ENCODE peak calls at places on chromosomes 11 and 22, in six cellular contexts. G, N, Y, P, L and Q are unnamed samples. For H3K4me1, the result is how much of the 10 kb centered on the place peaks cover.

GRCh38 chr11:86806903-86807302 is 6.6 kb downstream of the PRSS23 start:
- DNase-seq in N (no peak), G (no peak), L (no peak), P (no peak), Y (no peak), Q (no peak)

GRCh38 chr22:36977401-36977861 is 41.8 kb downstream of the TST start:
- DNase-seq in N (peak), P (peak), Y (peak), G (peak), L (peak), Q (peak)

GRCh38 chr11:104198576-104198975 is 34.6 kb upstream of the PDGFD start:
- DNase-seq in G (no peak), L (no peak), P (no peak), Y (no peak), N (no peak), Q (peak)

GRCh38 chr11:45921561-45922424 is 663 bp upstream of the LARGE2 start:
- DNase-seq in Y (no peak), N (peak), P (peak), L (no peak), G (no peak), Q (no peak)

GRCh38 chr11:1335811-1336761 is 26.7 kb upstream of the TOLLIP start:
- DNase-seq in L (no peak), Y (peak), G (peak), N (peak), P (peak), Q (peak)

GRCh38 chr11:36409152-36409713 is 100.8 kb downstream of the TRAF6 start:
- DNase-seq in G (peak), P (no peak), N (no peak), Y (no peak), L (no peak), Q (no peak)

GRCh38 chr11:35289821-35290220 is 129.5 kb downstream of the SLC1A2 start:
- DNase-seq in P (no peak), N (no peak), L (no peak), Y (no peak), G (peak), Q (peak)

GRCh38 chr11:6357222-6357621 is 33.1 kb upstream of the SMPD1 start:
- DNase-seq in G (peak), L (no peak), Y (peak), N (peak), P (no peak), Q (peak)

GRCh38 chr11:45606514-45607024 is 58.9 kb downstream of the CHST1 start:
- DNase-seq in Y (no peak), L (no peak), N (no peak), G (no peak), P (no peak), Q (no peak)

GRCh38 chr11:121152764-121153163 is 51.7 kb downstream of the TECTA start:
- DNase-seq in G (no peak), L (no peak), N (no peak), Y (no peak), P (no peak), Q (no peak)

DNA sequence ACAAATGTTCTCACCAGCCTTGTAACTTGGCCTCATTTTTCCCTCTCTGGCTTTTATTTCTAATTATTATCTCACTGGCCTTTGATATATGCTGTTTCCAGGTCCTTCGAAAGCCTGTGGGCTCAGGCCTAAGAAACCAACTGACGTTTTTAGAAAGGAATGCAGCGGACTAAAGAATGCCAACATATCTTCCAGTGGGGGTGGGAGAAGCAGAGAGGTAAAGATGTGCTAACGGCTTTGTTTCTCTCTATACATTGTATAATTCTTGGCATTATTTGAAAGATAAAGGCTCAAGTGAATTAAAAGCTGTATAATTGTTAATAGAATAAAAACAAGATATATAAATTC is 28.2 kb downstream of the OR6Q1 start:
- DNase-seq in Y (no peak), L (no peak), G (peak), P (no peak), N (no peak), Q (peak)
- H3K4me1 ChIP-seq in Y (under half), L (under half), G (under half), P (under half), N (under half), Q (under half)

DNA sequence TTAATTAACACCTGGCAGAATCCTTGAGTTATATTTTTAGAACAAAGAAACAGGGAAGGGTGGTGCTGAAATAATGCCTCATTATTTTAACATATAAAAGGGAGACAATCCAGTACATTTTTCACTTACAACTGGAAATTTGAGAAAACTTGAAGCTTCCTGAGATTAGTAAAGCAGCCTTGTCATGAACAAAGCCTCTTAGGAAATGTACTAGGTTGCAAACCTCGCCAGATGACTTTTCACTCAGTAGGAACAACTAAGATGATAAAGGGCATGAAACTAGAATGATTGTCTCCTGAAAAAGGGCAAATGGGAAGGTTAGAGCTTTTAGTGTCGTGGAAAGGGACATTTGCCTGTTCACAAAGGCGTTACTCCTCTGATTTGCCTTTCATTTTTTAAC is 289.6 kb downstream of the ETS1 start:
- DNase-seq in Y (no peak), N (no peak), L (no peak), P (no peak), G (no peak), Q (peak)
- H3K4me1 ChIP-seq in Y (under half), N (half or more), L (under half), P (under half), G (under half), Q (under half)

GRCh38 chr11:17633279-17633986 is 85.9 kb upstream of the MYOD1 start:
- DNase-seq in Y (no peak), L (no peak), P (no peak), G (no peak), N (no peak), Q (no peak)

GRCh38 chr11:17636721-17637120 is 82.7 kb upstream of the MYOD1 start:
- DNase-seq in Y (no peak), N (no peak), L (no peak), G (no peak), P (no peak), Q (no peak)

GRCh38 chr11:17633987-17634775 is 85.2 kb upstream of the MYOD1 start:
- DNase-seq in G (no peak), P (no peak), Y (no peak), L (no peak), N (no peak), Q (no peak)

GRCh38 chr11:17634776-17635550 is 84.4 kb upstream of the MYOD1 start:
- DNase-seq in L (no peak), G (no peak), N (no peak), P (no peak), Y (no peak), Q (no peak)

DNA sequence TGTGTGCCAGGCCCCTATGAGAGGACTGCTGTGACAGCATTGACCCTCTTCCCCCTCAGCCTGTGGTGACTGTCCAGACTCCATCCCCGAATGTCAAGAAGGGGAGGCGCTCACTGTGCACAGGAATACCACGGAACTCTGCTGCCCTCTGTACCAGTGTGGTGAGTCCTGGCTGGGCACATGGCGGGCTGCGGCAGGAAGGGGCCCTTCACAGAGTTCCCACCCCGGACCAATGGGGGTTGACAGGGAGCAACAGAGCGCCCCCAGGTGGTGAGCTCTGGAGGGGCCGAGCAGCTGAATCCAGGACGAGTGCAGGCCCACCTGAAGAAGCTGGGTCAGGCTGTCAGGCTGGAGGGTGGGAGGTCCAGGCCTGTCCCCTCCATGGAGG is 83.8 kb upstream of the MYOD1 start:
- DNase-seq in Y (no peak), G (no peak), N (no peak), L (no peak), P (no peak), Q (no peak)
- H3K4me1 ChIP-seq in Y (under half), G (under half), N (under half), L (under half), P (under half), Q (under half)

GRCh38 chr22:21622624-21623401 is 7.0 kb downstream of the YDJC start:
- DNase-seq in G (no peak), Y (no peak), P (no peak), L (no peak), N (no peak), Q (no peak)
- H3K4me1 ChIP-seq in G (under half), Y (half or more), P (under half), L (half or more), N (half or more), Q (under half)

GRCh38 chr11:75320046-75320618 is 31.3 kb downstream of the ARRB1 start:
- DNase-seq in P (no peak), L (no peak), G (no peak), N (no peak), Y (no peak), Q (no peak)

GRCh38 chr11:75319035-75319877 is 32.2 kb downstream of the ARRB1 start:
- DNase-seq in Y (no peak), G (peak), P (peak), L (no peak), N (no peak), Q (no peak)

GRCh38 chr11:75323609-75324008 is 27.9 kb downstream of the ARRB1 start:
- DNase-seq in P (peak), G (no peak), L (no peak), Y (no peak), N (no peak), Q (no peak)

GRCh38 chr11:75317446-75318122 is 33.9 kb downstream of the ARRB1 start:
- DNase-seq in N (no peak), L (no peak), Y (no peak), P (no peak), G (no peak), Q (no peak)

DNA sequence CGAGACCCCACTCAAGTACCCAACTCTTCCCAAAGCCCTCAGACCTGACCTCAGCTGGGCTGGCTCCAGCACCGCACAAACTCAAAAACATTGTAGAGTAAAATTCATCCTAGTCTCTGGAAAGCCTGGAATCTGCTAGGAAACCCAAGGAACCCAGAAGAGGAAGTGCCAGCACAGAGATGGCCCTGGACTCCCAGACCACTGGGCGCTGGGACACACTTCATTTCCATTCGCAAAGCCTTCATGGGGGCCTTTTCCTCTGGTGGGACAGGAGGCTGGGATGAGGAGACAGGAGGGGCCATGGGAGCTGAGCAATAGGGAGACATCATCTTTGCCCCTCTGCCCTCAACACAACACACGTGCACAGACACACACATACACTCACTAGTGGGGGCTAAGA is 30.8 kb downstream of the ARRB1 start:
- DNase-seq in N (no peak), G (no peak), P (no peak), L (no peak), Y (no peak), Q (no peak)
- H3K4me1 ChIP-seq in N (half or more), G (under half), P (half or more), L (half or more), Y (under half), Q (under half)

GRCh38 chr11:128491195-128491936 is 96.0 kb downstream of the ETS1 start:
- DNase-seq in L (no peak), G (no peak), N (no peak), Y (no peak), P (no peak), Q (no peak)

GRCh38 chr11:128493570-128493965 is 93.8 kb downstream of the ETS1 start:
- DNase-seq in P (no peak), L (no peak), Y (no peak), G (peak), N (no peak), Q (peak)

GRCh38 chr11:128492903-128493569 is 94.3 kb downstream of the ETS1 start:
- DNase-seq in P (no peak), G (no peak), N (no peak), L (no peak), Y (no peak), Q (peak)

GRCh38 chr11:128494418-128495332 is 92.7 kb downstream of the ETS1 start:
- DNase-seq in G (no peak), Y (no peak), N (no peak), P (no peak), L (no peak), Q (peak)

GRCh38 chr11:128492461-128492860 is 94.9 kb downstream of the ETS1 start:
- DNase-seq in G (peak), L (no peak), P (no peak), N (no peak), Y (no peak), Q (no peak)
- H3K4me1 ChIP-seq in G (under half), L (half or more), P (under half), N (half or more), Y (half or more), Q (half or more)

GRCh38 chr22:49961601-49962011 is 1.0 kb downstream of the PIM3 start:
- DNase-seq in P (no peak), L (no peak), N (peak), Y (no peak), G (no peak), Q (no peak)
- H3K4me1 ChIP-seq in P (under half), L (under half), N (half or more), Y (half or more), G (under half), Q (half or more)